ENCODE peak calls at places on chromosomes 16 and 17, in ten cellular contexts. M is upper lobe of left lung, C is gastrocnemius medialis, X is body of pancreas, V is NB4, F is uterus, S is esophagus squamous epithelium, N is HCT116, G is transverse colon, K is stomach. I is an unnamed sample.

GRCh38 chr17:43365356-43365755 is 33.4 kb upstream of the ARL4D start:
- DNase-seq in C (no peak), M (no peak), V (no peak), X (no peak), N (no peak), F (no peak), S (no peak), G (no peak), K (no peak), I (no peak)

GRCh38 chr17:74859439-74860228 is at the start of gene GRIN2C:
- DNase-seq in F (no peak), M (peak; percentile 91), V (no peak), G (no peak), S (no peak), K (no peak), N (no peak), X (no peak), C (no peak), I (no peak)

GRCh38 chr17:30570191-30570590 is 93.0 kb downstream of the GOSR1 start:
- DNase-seq in M (no peak), K (no peak), N (no peak), C (no peak), X (no peak), S (no peak), G (no peak), V (no peak), F (no peak), I (no peak)

GRCh38 chr16:67860589-67861398 is 12.1 kb upstream of the EDC4 start:
- DNase-seq in X (no peak), M (no peak), S (no peak), V (no peak), F (no peak), N (no peak), K (no peak), G (no peak), C (peak; percentile 70), I (no peak)

GRCh38 chr17:34579979-34580684 is 750 bp downstream of the TMEM132E start:
- DNase-seq in S (no peak), K (no peak), N (no peak), M (peak; percentile 85), G (no peak), X (peak; percentile 50), F (no peak), C (no peak), V (no peak), I (no peak)

GRCh38 chr16:30357085-30357714 is 2.1 kb upstream of the CD2BP2 start:
- DNase-seq in N (no peak), C (no peak), K (no peak), V (no peak), S (no peak), M (no peak), X (no peak), G (no peak), F (no peak), I (no peak)

GRCh38 chr16:17109413-17109812 is 361.3 kb downstream of the XYLT1 start:
- DNase-seq in X (no peak), V (no peak), M (no peak), N (no peak), S (no peak), K (no peak), C (no peak), G (no peak), F (no peak), I (peak; percentile 10)

GRCh38 chr17:72603346-72604242 is 482.8 kb downstream of the SOX9 start:
- DNase-seq in C (no peak), G (no peak), S (no peak), F (no peak), V (no peak), M (no peak), K (no peak), X (no peak), N (no peak), I (no peak)

GRCh38 chr16:55045329-55046145 is 114.9 kb downstream of the IRX5 start:
- DNase-seq in G (no peak), F (no peak), V (no peak), X (no peak), M (no peak), S (no peak), N (no peak), K (no peak), C (no peak), I (no peak)

GRCh38 chr17:35432176-35433074 is at the start of gene SLFN12:
- DNase-seq in C (peak; percentile 24), M (no peak), X (peak; percentile 70), S (no peak), K (peak; percentile 53), F (peak; percentile 74), G (peak; percentile 43), N (no peak), V (peak; percentile 89), I (peak; percentile 65)

GRCh38 chr17:48149174-48150106 is 41.9 kb downstream of the SNX11 start:
- DNase-seq in G (no peak), X (no peak), K (no peak), C (no peak), V (peak; percentile 48), F (no peak), S (no peak), M (no peak), N (no peak), I (no peak)

DNA sequence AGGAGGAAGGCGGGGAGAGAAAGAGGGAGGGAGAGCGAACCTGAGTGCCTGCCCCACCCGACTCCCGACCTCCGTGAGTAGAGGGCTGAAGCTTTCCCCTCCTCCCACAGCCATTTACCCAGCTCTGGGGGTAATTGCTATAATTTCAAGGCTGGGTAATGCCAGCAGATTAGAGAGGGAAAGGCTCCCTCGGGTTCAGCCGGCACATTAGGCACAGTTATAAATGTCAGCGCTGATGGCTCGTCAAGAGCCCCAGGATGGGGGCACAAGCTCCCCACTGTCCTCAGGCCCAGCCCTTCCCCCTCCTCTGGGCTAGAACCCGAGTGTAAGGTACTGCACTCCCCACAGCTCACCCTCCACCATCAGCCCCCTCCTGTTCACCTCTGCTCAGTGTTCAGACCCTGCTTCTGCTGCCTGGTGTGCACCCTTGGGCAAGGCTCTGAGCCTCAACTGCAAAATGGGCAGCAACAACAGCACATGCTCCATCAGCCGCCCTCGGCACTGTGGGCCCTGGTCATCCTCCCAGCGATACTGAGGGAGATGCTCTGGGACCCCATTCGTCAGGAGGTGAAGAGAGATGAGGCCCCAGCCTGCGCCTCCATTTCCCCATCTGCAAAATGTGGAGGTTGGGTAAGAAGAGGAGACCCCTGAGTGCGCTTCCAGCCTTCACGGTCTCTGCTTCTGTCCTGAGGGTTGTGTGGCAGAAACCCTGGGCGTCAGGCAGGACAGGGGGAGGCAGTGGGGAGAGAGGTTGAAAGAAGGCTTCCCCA is 77.2 kb downstream of the NT5M start:
- DNase-seq in N (no peak), F (no peak), G (no peak), K (no peak), C (no peak), M (no peak), X (no peak), V (no peak), S (no peak), I (no peak)
- H3K4me3 ChIP-seq in N (no peak overlapping the region), F (no peak overlapping the region), G (no peak overlapping the region), K (no peak overlapping the region), C (no peak overlapping the region), M (no peak overlapping the region), X (no peak overlapping the region), V (no peak overlapping the region), S (no peak overlapping the region), I (no peak overlapping the region)

GRCh38 chr17:42009170-42009569 is 8.1 kb downstream of the DNAJC7 start:
- DNase-seq in F (no peak), M (no peak), N (no peak), C (no peak), V (peak; percentile 30), G (no peak), X (no peak), S (no peak), K (no peak), I (no peak)
- TF ChIP-seq POLR2A in F (no peak), M (no peak), N (no peak), C (no peak), V (no peak), G (no peak), X (no peak), S (no peak), K (no peak), I (no peak)

GRCh38 chr17:9355841-9356240 is 219.8 kb downstream of the STX8 start:
- DNase-seq in C (no peak), S (no peak), F (no peak), X (no peak), G (no peak), K (no peak), N (no peak), V (no peak), M (no peak), I (no peak)
- H3K4me3 ChIP-seq in C (no peak overlapping the region), S (no peak overlapping the region), F (no peak overlapping the region), X (no peak overlapping the region), G (no peak overlapping the region), K (no peak overlapping the region), N (no peak overlapping the region), V (no peak overlapping the region), M (no peak overlapping the region), I (no peak overlapping the region)

GRCh38 chr16:53099318-53100130 is 44.7 kb downstream of the CHD9 start:
- DNase-seq in G (peak; percentile 94), V (peak; percentile 93), X (peak; percentile 98), C (peak; percentile 94), F (peak; percentile 94), K (peak; percentile 91), M (peak; percentile 97), N (peak; percentile 78), S (peak; percentile 55), I (peak; percentile 97)

GRCh38 chr16:53100889-53101288 is 46.1 kb downstream of the CHD9 start:
- DNase-seq in V (no peak), X (no peak), F (no peak), S (no peak), M (no peak), N (no peak), C (no peak), G (no peak), K (no peak), I (no peak)

GRCh38 chr16:53097190-53097589 is 42.4 kb downstream of the CHD9 start:
- DNase-seq in C (no peak), N (no peak), X (no peak), K (no peak), F (no peak), S (no peak), V (no peak), G (no peak), M (no peak), I (no peak)

GRCh38 chr16:53100131-53100748 is 45.4 kb downstream of the CHD9 start:
- DNase-seq in C (no peak), N (no peak), M (no peak), G (no peak), S (no peak), V (no peak), F (no peak), X (no peak), K (no peak), I (no peak)

DNA sequence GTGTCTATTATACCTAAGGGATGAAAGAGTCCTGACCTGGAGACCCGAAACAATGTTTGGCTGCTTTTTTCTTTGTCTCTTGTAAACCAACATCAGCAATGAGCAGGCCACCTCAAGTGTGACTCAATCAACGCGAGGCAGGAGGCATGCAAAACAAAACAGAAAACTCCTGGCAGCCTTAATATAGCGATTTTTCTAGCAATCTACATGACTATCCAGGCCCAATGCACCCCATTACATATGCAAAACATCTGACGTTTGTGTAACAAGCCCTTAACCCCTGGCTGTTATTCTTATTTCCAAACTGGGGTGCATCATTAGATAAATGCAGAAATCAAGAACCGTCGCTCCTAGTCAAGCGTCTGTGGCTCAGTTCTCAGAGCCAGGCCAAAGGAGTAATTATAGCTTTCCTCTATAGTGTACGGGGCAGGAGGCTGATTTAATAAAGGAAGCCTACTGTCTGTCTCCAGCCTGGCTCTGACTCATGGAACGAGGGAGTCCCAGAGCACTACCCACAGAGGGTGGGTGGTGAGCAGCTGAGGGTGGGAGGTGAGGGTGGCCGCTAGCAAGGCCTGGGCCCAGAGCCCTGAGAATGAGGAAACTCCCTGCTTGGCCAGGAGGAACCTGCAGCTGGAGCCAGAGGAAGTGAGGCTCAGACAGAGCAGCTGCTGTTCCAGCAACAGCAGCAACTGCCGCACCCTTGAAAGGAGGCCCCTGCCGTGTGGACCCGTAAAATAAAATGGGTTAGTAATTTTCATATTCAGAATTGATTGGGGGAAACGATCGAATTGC is 43.9 kb downstream of the CHD9 start:
- DNase-seq in K (peak; percentile 76), F (peak; percentile 94), N (no peak), V (peak; percentile 99), C (peak; percentile 86), S (peak; percentile 39), G (peak; percentile 85), X (peak; percentile 64), M (peak; percentile 54), I (peak; percentile 82)
- TF ChIP-seq POLR2A in K (no peak), F (peak; percentile 9), N (no peak), V (no peak), C (peak; percentile 61), S (no peak), G (no peak), X (no peak), M (no peak), I (no peak)

I was measured in lower leg skin.